ENCODE peak calls at places on chromosomes 11 and 22, in five cellular contexts. I is IMR-90, C is brain microvascular endothelial cell, X is epithelial cell of proximal tubule, A is A549. H is an unnamed sample.

GRCh38 chr11:94544832-94545640 is 1.3 kb downstream of the FUT4 start:
- DNase-seq in X (no peak), I (no peak), C (no peak), A (no peak), H (no peak)

GRCh38 chr11:128506999-128507591 is 80.3 kb downstream of the ETS1 start:
- DNase-seq in X (no peak), A (peak; percentile 86), C (peak; percentile 93), I (peak; percentile 96), H (peak; percentile 97)

GRCh38 chr11:125423247-125423849 is 72.7 kb downstream of the FEZ1 start:
- DNase-seq in A (no peak), I (no peak), C (no peak), X (no peak), H (no peak)

GRCh38 chr11:84214557-84214956 is 928.4 kb upstream of the CCDC90B start:
- DNase-seq in A (no peak), X (no peak), I (no peak), C (no peak), H (no peak)

GRCh38 chr11:68146010-68146540 is 24.9 kb upstream of the CHKA start:
- DNase-seq in C (no peak), X (no peak), A (peak; percentile 94), I (no peak), H (peak; percentile 38)

GRCh38 chr11:17883946-17884345 is 128.9 kb downstream of the SERGEF start:
- DNase-seq in X (no peak), I (no peak), A (no peak), C (no peak), H (no peak)

GRCh38 chr11:11978792-11979486 is 29.5 kb downstream of the DKK3 start:
- DNase-seq in A (no peak), X (no peak), C (peak; percentile 67), I (peak; percentile 80), H (peak; percentile 88)

GRCh38 chr11:119599864-119600593 is 129.0 kb downstream of the NECTIN1 start:
- DNase-seq in X (no peak), I (peak; percentile 15), A (no peak), C (no peak), H (no peak)

GRCh38 chr11:36619502-36619901 is 21.5 kb upstream of the RAG2 start:
- DNase-seq in A (no peak), I (no peak), X (no peak), C (no peak), H (peak; percentile 8)

GRCh38 chr11:112174789-112175595 is at the start of gene BCO2:
- DNase-seq in C (peak; percentile 93), I (peak; percentile 71), X (no peak), A (peak; percentile 71), H (peak; percentile 88)

GRCh38 chr22:33529424-33530113 is 390.7 kb downstream of the LARGE1 start:
- DNase-seq in A (no peak), I (peak; percentile 33), C (peak; percentile 47), X (no peak), H (peak; percentile 6)

GRCh38 chr11:1827095-1827797 is 7.5 kb upstream of the SYT8 start:
- DNase-seq in X (peak; percentile 15), A (peak; percentile 41), C (peak; percentile 66), I (peak; percentile 65), H (peak; percentile 82)

GRCh38 chr11:119909077-119909476 is 180.1 kb upstream of the NECTIN1 start:
- DNase-seq in X (no peak), C (no peak), A (no peak), I (no peak), H (no peak)

GRCh38 chr11:9228086-9228485 is 37.1 kb downstream of the DENND5A start:
- DNase-seq in X (no peak), A (no peak), C (no peak), I (no peak), H (no peak)

GRCh38 chr11:113189909-113190667 is 124.3 kb upstream of the TTC12 start:
- DNase-seq in X (no peak), C (peak; percentile 31), A (peak; percentile 53), I (no peak), H (peak; percentile 92)

DNA sequence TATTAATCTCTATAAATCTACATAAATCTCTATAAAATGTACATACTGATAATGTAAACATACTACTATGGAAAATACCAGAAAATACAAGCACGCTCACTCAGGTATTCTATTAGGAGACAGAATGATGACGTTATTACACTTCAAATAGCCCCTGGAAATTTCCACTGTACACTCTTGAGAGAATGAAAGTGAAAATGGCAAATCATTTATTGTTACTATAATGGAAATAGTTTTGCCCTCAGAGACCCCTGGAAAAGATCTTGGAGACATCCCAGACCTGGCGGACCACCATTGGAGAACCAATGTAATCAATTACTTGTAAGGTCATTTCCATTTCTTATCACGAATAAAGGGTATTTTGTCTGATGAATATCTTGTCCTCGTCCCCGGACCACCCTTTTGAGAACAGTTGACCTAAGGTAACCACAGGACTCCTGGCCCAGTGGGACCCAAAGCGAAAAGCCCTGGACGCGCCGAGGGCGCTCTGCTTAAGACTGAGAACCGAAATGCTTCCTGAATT is 509 bp upstream of the PRRG4 start:
- DNase-seq in C (peak; percentile 5), X (no peak), I (no peak), A (no peak), H (no peak)
- H3K4me3 ChIP-seq in C (peak overlapping the region; percentile 60), X (peak overlapping the region; percentile 71), I (peak overlapping the region; percentile 92), A (peak overlapping the region; percentile 76), H (peak overlapping the region; percentile 52)

GRCh38 chr11:73530109-73530508 is 67.8 kb downstream of the FAM168A start:
- DNase-seq in A (peak; percentile 29), C (no peak), I (no peak), X (no peak), H (no peak)
- TF ChIP-seq CTCF in A (peak; percentile 26), C (peak; percentile 47), I (no peak), X (peak; percentile 69), H (peak; percentile 41)

GRCh38 chr11:134243913-134244312 is 9.2 kb downstream of the THYN1 start:
- DNase-seq in X (no peak), C (no peak), A (no peak), I (no peak), H (no peak)

GRCh38 chr11:134246678-134247077 is 6.5 kb downstream of the THYN1 start:
- DNase-seq in A (no peak), X (no peak), C (no peak), I (no peak), H (no peak)

GRCh38 chr11:134245434-134245833 is 7.7 kb downstream of the THYN1 start:
- DNase-seq in X (no peak), A (no peak), C (no peak), I (no peak), H (no peak)

GRCh38 chr11:134244593-134244992 is 8.6 kb downstream of the THYN1 start:
- DNase-seq in X (no peak), A (peak; percentile 30), C (no peak), I (peak; percentile 32), H (peak; percentile 36)

DNA sequence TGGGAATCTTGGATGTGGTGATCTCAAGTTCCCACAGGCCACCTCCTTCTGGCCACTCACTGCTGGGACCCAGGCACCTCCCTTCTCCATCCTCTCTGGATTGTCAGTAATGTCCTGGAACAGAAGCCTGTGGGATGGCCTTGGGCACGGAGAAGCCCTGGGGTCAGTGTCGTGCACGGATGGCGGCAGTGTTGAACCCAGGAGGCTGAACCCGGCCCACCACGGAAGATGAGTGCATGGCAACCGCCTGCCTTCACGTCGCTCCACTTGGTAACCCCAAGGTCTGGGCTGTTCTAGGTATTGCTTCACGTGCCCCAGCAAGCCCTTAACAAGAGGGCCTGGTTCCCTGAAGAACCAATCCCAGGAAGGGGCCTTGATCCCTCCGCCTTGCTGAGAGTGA is 7.1 kb downstream of the THYN1 start:
- DNase-seq in C (no peak), I (no peak), X (no peak), A (no peak), H (no peak)
- H3K4me3 ChIP-seq in C (no peak overlapping the region), I (no peak overlapping the region), X (no peak overlapping the region), A (no peak overlapping the region), H (no peak overlapping the region)

GRCh38 chr11:87743002-87743401 is 432.2 kb downstream of the RAB38 start:
- DNase-seq in A (no peak), X (no peak), I (no peak), C (no peak), H (no peak)
- TF ChIP-seq CTCF in A (no peak), X (peak; percentile 31), I (no peak), C (peak; percentile 44), H (no peak)

GRCh38 chr11:72237112-72237931 is 6.7 kb downstream of the PHOX2A start:
- DNase-seq in C (no peak), I (no peak), A (no peak), X (no peak), H (no peak)
- H3K4me3 ChIP-seq in C (no peak overlapping the region), I (no peak overlapping the region), A (no peak overlapping the region), X (no peak overlapping the region), H (no peak overlapping the region)

GRCh38 chr11:64848779-64849599 is 4.5 kb upstream of the CDC42BPG start:
- DNase-seq in A (no peak), C (no peak), X (no peak), I (no peak), H (no peak)

GRCh38 chr11:64850979-64851567 is 6.6 kb upstream of the CDC42BPG start:
- DNase-seq in X (no peak), I (no peak), A (no peak), C (no peak), H (no peak)

GRCh38 chr11:64846998-64847666 is 2.7 kb upstream of the CDC42BPG start:
- DNase-seq in A (peak; percentile 93), X (no peak), C (peak; percentile 75), I (peak; percentile 80), H (peak; percentile 91)

GRCh38 chr11:64849600-64850356 is 5.3 kb upstream of the CDC42BPG start:
- DNase-seq in X (no peak), C (no peak), A (no peak), I (no peak), H (peak; percentile 35)

GRCh38 chr11:64848214-64848778 is 3.8 kb upstream of the CDC42BPG start:
- DNase-seq in A (no peak), X (no peak), C (no peak), I (no peak), H (no peak)
- TF ChIP-seq CTCF in A (no peak), X (no peak), C (no peak), I (no peak), H (no peak)

GRCh38 chr11:107372439-107372838 is 85.2 kb downstream of the CWF19L2 start:
- DNase-seq in I (no peak), X (no peak), A (no peak), C (no peak), H (no peak)
- H3K4me3 ChIP-seq in I (no peak overlapping the region), X (no peak overlapping the region), A (no peak overlapping the region), C (no peak overlapping the region), H (no peak overlapping the region)